ENCODE peak calls at places on chromosome X, in four cellular contexts. X is endothelial cell of umbilical vein, N is A549, Q is OCI-LY7. P is an unnamed sample.
A peak's percentile ranks its signal among the peaks of the same experiment; 100 is the strongest.

GRCh38 chrX:118973389-118974087 is 880 bp upstream of the LONRF3 start:
- DNase-seq in X (no peak), N (no peak), Q (no peak), P (peak; percentile 62)

GRCh38 chrX:138871739-138872138 is 160.2 kb upstream of the FGF13 start:
- DNase-seq in X (no peak), N (no peak), Q (no peak), P (no peak)

GRCh38 chrX:103211012-103211715 is 3.7 kb upstream of the BEX4 start:
- DNase-seq in X (peak; percentile 54), N (peak; percentile 34), Q (peak; percentile 43), P (no peak)

GRCh38 chrX:83759872-83760271 is 101.1 kb upstream of the CYLC1 start:
- DNase-seq in X (no peak), N (peak; percentile 18), Q (peak; percentile 36), P (no peak)

GRCh38 chrX:103175944-103176753 is 38.8 kb upstream of the BEX4 start:
- DNase-seq in X (peak; percentile 62), N (peak; percentile 39), Q (peak; percentile 19), P (no peak)

GRCh38 chrX:1521459-1521956 is 15.5 kb downstream of the P2RY8 start:
- DNase-seq in X (no peak), N (peak; percentile 35), Q (peak; percentile 99), P (peak; percentile 32)

GRCh38 chrX:108945883-108946523 is 209.6 kb upstream of the IRS4 start:
- DNase-seq in X (no peak), N (no peak), Q (no peak), P (no peak)

GRCh38 chrX:37942170-37942569 is 64.2 kb upstream of the SYTL5 start:
- DNase-seq in X (no peak), N (no peak), Q (no peak), P (no peak)

GRCh38 chrX:145524931-145525330 is 277.6 kb downstream of the SPANXN1 start:
- DNase-seq in X (no peak), N (no peak), Q (no peak), P (no peak)

GRCh38 chrX:75746891-75747639 is 38.0 kb downstream of the MAGEE2 start:
- DNase-seq in X (no peak), N (peak; percentile 17), Q (peak; percentile 66), P (peak; percentile 67)

GRCh38 chrX:11756354-11757318 is 1.4 kb upstream of the MSL3 start:
- DNase-seq in X (no peak), N (no peak), Q (no peak), P (no peak)

GRCh38 chrX:41312786-41313185 is 21.2 kb upstream of the DDX3X start:
- DNase-seq in X (no peak), N (no peak), Q (no peak), P (no peak)

GRCh38 chrX:44155126-44155525 is 181.9 kb upstream of the NDP start:
- DNase-seq in X (no peak), N (no peak), Q (no peak), P (no peak)
- H3K27ac ChIP-seq in X (no peak overlapping the region), N (no peak overlapping the region), Q (no peak overlapping the region), P (no peak overlapping the region)

DNA sequence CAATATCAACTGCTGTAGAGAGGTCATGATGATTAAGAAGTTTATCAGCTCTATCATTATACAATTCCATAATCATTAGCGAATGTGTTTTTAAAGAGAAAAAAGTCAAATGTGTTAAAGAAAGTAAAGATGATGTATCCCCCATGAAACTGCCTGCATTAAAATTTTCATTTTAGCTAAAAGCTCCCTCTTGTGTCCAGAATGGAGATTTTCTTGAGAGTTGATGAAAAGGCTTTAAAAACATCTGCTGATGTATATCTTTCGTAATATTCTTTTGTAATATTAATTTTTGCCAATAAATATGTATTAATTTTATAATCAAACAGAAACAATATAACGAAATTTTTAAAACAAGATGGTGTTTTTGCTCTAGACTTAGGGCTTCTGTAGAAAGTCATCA is 52.1 kb upstream of the LHFPL1 start:
- DNase-seq in X (no peak), N (no peak), Q (peak; percentile 18), P (no peak)
- TF ChIP-seq CTCF in X (no peak), N (no peak), Q (peak; percentile 67), P (no peak)

DNA sequence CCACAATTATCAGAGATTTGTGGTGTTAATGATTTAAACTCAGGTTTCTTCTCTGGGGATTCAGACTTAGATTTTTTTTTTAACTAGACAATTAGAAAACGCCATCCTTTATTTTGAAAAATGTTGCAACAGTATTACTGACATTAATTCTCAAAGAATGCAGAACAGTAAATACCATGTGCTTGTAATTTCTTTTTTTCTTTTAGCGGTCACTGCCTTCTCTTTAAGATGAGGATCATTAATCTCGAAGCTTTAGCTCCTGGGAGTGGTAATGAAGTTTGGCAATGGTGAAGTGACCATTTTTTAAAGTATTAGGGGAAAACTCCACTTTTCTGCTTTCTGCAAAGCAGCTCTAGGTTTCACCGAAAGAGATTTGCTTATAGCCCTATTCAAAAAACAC is 164.0 kb upstream of the MBNL3 start:
- DNase-seq in X (no peak), N (no peak), Q (no peak), P (no peak)
- H3K4me1 ChIP-seq in X (no peaks in the 10 kb centered on the region), N (no peaks in the 10 kb centered on the region), Q (no peaks in the 10 kb centered on the region), P (no peaks in the 10 kb centered on the region)

DNA sequence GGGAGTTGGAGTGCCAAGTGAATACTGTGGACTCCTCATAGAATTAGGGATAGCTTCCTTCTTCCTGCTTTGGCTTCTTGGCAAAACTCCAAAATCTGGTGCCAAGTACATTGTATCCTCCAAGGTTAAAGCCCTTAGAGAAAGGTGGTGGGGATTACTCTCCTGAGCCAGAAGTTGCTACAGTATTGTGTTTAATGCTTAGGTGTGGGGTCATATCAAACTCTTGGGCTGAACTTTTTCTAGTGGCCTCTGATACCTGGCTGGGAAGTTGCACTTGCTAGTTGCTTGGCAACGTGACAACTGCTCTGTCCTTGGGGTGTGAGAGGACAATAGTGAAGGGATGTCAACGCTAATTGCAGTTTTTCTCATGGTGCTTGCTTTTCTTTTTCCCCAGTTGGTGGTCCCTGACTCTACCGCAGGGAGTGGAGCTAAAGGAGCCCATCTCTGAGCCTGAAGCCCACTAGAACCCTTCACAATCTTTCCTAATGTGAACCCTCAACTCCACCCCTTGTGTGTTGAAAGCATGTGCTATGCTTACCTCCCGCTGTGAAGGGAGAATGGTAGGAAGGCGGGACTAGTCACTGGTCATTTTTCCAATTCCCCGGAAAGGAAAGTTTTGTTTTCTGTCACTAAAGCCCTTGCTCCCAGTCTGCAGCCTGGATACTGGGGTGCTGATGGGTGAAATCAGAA is 35.5 kb downstream of the DLG3 start:
- DNase-seq in X (peak; percentile 8), N (peak; percentile 30), Q (no peak), P (no peak)
- H3K27ac ChIP-seq in X (no peak overlapping the region), N (peak overlapping the region; percentile 79), Q (no peak overlapping the region), P (no peak overlapping the region)

GRCh38 chrX:30141966-30142365 is 73.4 kb upstream of the MAGEB2 start:
- DNase-seq in X (peak; percentile 35), N (peak; percentile 62), Q (peak; percentile 27), P (no peak)
- TF ChIP-seq CTCF in X (peak; percentile 26), N (peak; percentile 24), Q (peak; percentile 55), P (no peak)

DNA sequence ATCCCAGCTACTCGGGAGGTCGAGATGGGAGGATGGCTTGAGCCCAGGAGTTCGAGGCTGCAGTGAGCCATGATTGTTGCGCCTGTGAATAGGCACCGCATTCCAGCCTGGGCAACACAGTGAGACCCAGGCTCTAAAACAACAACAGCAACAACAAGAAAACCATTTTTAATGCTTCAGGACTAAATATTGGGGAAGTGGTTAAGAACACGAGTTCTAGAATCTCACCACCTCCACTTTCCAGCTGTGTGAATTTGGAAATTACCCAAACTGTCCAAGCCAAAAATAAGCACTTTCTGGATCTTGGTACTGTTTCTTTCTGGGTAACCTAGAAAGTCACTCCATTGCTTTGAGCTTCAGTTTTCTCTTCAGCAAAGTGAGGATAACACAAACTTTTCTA is 63.2 kb downstream of the ADGRG2 start:
- DNase-seq in X (no peak), N (no peak), Q (no peak), P (no peak)
- H3K4me1 ChIP-seq in X (no peaks in the 10 kb centered on the region), N (peaks cover 23% of the 10 kb centered on the region), Q (no peaks in the 10 kb centered on the region), P (no peaks in the 10 kb centered on the region)

DNA sequence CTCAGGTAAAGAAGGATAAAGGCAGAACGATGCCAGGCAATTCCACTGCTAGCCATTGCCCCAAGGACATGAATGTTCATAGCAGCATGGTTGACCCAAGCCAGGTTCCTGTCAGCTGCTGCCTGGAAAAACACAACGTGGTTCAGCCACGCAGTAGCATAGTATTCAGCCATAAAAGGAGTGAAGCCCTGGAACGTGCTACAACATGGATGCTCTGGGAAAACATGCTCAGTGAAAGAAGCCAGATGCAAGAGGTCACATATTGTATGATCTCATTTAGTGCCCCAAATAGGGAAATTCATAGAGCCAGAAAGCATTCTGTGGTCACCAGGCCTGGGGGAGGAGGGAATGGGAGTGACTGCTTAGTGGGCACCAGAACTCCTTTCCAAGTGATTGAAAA is 129.8 kb downstream of the GPR143 start:
- DNase-seq in X (no peak), N (no peak), Q (no peak), P (no peak)
- H3K27ac ChIP-seq in X (no peak overlapping the region), N (no peak overlapping the region), Q (no peak overlapping the region), P (no peak overlapping the region)

GRCh38 chrX:121085612-121086010 is 38.2 kb downstream of the GLUD2 start:
- DNase-seq in X (no peak), N (no peak), Q (no peak), P (no peak)
- TF ChIP-seq CTCF in X (no peak), N (no peak), Q (no peak), P (no peak)

GRCh38 chrX:20063716-20064351 is 52.9 kb downstream of the MAP7D2 start:
- DNase-seq in X (no peak), N (no peak), Q (peak; percentile 18), P (no peak)

GRCh38 chrX:20059467-20060128 is 57.1 kb downstream of the MAP7D2 start:
- DNase-seq in X (no peak), N (no peak), Q (no peak), P (no peak)

GRCh38 chrX:20060961-20061868 is 55.5 kb downstream of the MAP7D2 start:
- DNase-seq in X (no peak), N (no peak), Q (peak; percentile 88), P (no peak)

GRCh38 chrX:20063153-20063552 is 53.6 kb downstream of the MAP7D2 start:
- DNase-seq in X (no peak), N (no peak), Q (no peak), P (no peak)

GRCh38 chrX:20061869-20062254 is 54.8 kb downstream of the MAP7D2 start:
- DNase-seq in X (no peak), N (no peak), Q (no peak), P (no peak)
- H3K4me1 ChIP-seq in X (no peaks in the 10 kb centered on the region), N (peaks cover 30% of the 10 kb centered on the region), Q (peaks cover 33% of the 10 kb centered on the region), P (no peaks in the 10 kb centered on the region)

GRCh38 chrX:153816821-153817220 is 13.5 kb downstream of the PDZD4 start:
- DNase-seq in X (no peak), N (no peak), Q (no peak), P (no peak)

GRCh38 chrX:153812220-153812619 is 17.8 kb downstream of the SSR4 start:
- DNase-seq in X (no peak), N (no peak), Q (no peak), P (no peak)

GRCh38 chrX:153813161-153813560 is 17.2 kb downstream of the PDZD4 start:
- DNase-seq in X (no peak), N (no peak), Q (no peak), P (no peak)

GRCh38 chrX:153817291-153817690 is 13.1 kb downstream of the PDZD4 start:
- DNase-seq in X (no peak), N (no peak), Q (no peak), P (no peak)

GRCh38 chrX:153814591-153815315 is 15.6 kb downstream of the PDZD4 start:
- DNase-seq in X (no peak), N (no peak), Q (no peak), P (no peak)
- H3K27ac ChIP-seq in X (no peak overlapping the region), N (no peak overlapping the region), Q (no peak overlapping the region), P (no peak overlapping the region)

P was measured in upper lobe of right lung.